ENCODE peak calls at places on chromosome 15, in five cellular contexts. Z, Q, G, X and N are unnamed samples.
A peak's percentile ranks its signal among the peaks of the same experiment; 100 is the strongest.

GRCh38 chr15:78050851-78051250 is 26.7 kb downstream of the TBC1D2B start:
- DNase-seq in Z (no peak), Q (no peak), G (no peak), X (no peak), N (no peak)

GRCh38 chr15:44009056-44009455 is 182.3 kb downstream of the WDR76 start:
- DNase-seq in Z (no peak), Q (peak; percentile 49), G (no peak), X (no peak), N (no peak)

GRCh38 chr15:62665449-62665848 is 377.1 kb upstream of the TPM1 start:
- DNase-seq in Z (no peak), Q (peak; percentile 93), G (no peak), X (no peak), N (no peak)

GRCh38 chr15:71686221-71687050 is 123.9 kb upstream of the NR2E3 start:
- DNase-seq in Z (no peak), Q (no peak), G (no peak), X (no peak), N (no peak)

GRCh38 chr15:88954431-88955277 is 41.5 kb upstream of the MFGE8 start:
- DNase-seq in Z (no peak), Q (peak; percentile 90), G (no peak), X (no peak), N (no peak)

GRCh38 chr15:97902140-97902780 is 58.2 kb upstream of the ARRDC4 start:
- DNase-seq in Z (no peak), Q (peak; percentile 15), G (no peak), X (no peak), N (no peak)

GRCh38 chr15:34101366-34102174 is at the start of the genes EMC7 and PGBD4:
- DNase-seq in Z (peak; percentile 100), Q (peak; percentile 100), G (peak; percentile 99), X (peak; percentile 99), N (peak; percentile 98)

GRCh38 chr15:66723826-66724731 is 22.0 kb downstream of the SMAD6 start:
- DNase-seq in Z (no peak), Q (no peak), G (no peak), X (no peak), N (no peak)

GRCh38 chr15:85543741-85544155 is 163.3 kb downstream of the AKAP13 start:
- DNase-seq in Z (peak; percentile 83), Q (no peak), G (peak; percentile 84), X (peak; percentile 83), N (no peak)

DNA sequence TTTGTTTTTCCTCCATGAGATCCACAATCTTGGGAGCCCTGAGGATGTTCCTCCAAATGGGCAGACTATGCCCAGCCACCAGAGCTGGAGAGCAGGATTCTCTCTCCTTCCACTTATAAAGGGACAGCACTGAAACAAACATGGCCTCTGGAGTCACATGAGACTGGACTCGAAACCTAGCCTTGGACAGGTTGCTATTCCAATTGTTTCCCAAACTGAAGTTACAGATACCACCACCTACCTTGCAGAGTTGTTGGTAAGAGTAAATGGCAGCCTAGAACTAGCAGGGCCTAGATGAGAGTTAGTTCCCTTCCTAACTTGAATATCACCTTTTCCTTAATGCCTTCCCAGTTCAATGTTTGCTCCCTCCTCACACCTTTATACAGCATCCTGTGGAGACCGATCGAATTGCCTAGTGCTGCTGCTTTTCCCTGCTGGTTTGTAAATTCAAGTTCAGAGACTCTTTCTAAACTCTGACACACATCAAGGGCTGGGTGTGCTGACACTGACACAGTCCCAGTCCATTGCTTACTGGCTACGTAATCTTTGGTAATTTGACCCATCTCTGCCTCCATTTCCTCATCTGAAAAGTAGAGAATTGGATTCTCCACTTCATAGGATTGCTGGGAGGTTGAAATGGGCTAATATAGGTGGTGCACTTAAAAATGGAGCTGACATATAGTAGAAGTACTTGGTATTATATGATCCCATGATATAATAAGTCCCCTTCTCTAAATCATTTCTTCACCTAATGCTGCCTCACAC is 2.6 kb downstream of the IMP3 start:
- DNase-seq in Z (no peak), Q (no peak), G (no peak), X (no peak), N (no peak)
- H3K4me3 ChIP-seq in Z (peak overlapping the region; percentile 90), Q (no peak overlapping the region), G (peak overlapping the region; percentile 81), X (no peak overlapping the region), N (no peak overlapping the region)

GRCh38 chr15:65355983-65356353 is 21.8 kb downstream of the IGDCC3 start:
- DNase-seq in Z (no peak), Q (no peak), G (no peak), X (no peak), N (no peak)

GRCh38 chr15:65354835-65355172 is 23.0 kb downstream of the IGDCC3 start:
- DNase-seq in Z (no peak), Q (no peak), G (no peak), X (no peak), N (no peak)

DNA sequence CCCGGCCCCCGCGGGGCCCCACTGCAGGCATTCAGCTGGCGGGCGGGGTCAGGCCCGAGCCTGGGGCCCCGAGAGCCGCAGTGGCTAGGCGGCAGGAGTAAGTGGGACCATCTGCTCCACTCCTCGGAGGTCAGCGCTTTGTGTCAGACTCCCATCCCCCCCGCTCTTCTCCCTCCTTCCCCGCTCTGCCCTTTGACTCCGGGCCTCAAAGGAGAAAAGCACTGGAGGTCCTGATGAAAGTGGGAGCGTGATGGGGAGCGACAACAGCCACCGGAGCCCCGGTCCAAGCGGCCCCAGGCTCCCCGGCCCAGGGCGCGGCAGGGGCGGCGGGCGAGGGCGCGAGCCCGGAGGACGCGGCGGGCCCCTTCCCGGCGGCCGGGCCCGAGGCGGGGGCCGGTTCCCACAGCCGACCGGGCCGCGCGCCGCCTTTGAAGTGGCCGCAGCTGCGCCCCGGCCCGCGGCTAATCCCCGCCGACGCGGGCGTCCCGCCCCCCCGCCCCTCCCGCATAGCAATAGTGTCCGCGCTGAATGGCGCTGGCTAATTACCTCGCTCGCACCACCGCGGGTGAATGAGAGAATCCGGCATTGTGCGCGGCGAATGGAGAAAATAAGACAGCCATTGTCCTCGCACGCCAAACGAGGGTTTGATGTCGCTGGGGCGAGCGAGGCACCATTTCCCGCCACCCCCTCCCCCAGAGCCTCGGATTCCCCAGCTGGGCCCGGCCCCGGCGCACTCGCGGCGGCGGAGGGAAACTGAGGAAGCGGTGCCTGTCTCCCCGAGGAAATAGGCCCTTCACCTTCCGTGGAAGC is 22.4 kb downstream of the IGDCC3 start:
- DNase-seq in Z (no peak), Q (no peak), G (no peak), X (no peak), N (peak; percentile 74)
- H3K36me3 ChIP-seq in Z (no peaks in the 10 kb centered on the region), Q (no peaks in the 10 kb centered on the region), G (no peaks in the 10 kb centered on the region), X (no peaks in the 10 kb centered on the region), N (no peaks in the 10 kb centered on the region)

DNA sequence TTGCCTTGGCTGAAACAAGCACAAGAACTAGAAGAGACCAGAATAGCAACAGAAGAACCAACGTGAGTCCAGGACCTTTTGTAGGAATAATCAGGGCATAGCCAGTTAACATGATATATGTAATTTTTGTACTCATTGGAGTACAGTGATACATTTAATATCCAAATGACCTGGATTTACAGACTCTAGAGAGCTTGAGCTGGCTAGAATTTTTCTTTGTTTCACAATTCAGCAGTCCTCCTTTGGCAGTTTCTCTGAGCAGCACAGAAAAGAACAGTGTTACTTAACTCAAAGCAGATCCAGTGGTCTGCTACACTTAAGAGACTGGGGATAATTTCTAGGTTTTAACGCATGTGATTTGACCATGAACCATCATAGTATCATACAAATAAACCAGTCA is 245.7 kb downstream of the ADAMTSL3 start:
- DNase-seq in Z (no peak), Q (no peak), G (no peak), X (no peak), N (no peak)
- H3K4me3 ChIP-seq in Z (no peak overlapping the region), Q (no peak overlapping the region), G (no peak overlapping the region), X (no peak overlapping the region), N (no peak overlapping the region)

DNA sequence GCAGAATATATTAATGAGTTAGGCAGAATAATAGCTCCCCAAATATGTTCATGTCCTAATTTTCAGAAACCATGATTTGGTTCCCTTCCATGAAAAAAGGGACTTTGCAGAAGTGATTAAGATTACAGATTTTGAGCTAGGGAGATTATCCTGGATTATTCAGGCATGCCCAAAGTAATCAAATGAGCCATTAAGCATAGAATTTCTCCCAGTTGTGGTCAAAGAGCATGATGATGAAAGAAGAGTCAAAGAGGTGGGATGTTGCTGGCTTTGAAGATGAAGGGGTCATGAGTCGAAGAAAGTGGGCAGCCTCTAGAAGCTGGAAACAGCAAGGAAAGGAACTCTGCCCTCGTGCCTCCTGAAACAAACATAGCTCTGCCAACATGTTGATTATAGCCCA is 254.2 kb upstream of the CDIN1 start:
- DNase-seq in Z (no peak), Q (no peak), G (no peak), X (no peak), N (no peak)
- H3K36me3 ChIP-seq in Z (no peaks in the 10 kb centered on the region), Q (no peaks in the 10 kb centered on the region), G (no peaks in the 10 kb centered on the region), X (no peaks in the 10 kb centered on the region), N (no peaks in the 10 kb centered on the region)

GRCh38 chr15:95741830-95742229 is 588.7 kb upstream of the NR2F2 start:
- DNase-seq in Z (no peak), Q (no peak), G (no peak), X (no peak), N (no peak)
- H3K4me3 ChIP-seq in Z (no peak overlapping the region), Q (no peak overlapping the region), G (no peak overlapping the region), X (no peak overlapping the region), N (no peak overlapping the region)

GRCh38 chr15:73156431-73157191 is 104.3 kb downstream of the NEO1 start:
- DNase-seq in Z (no peak), Q (no peak), G (no peak), X (no peak), N (no peak)

GRCh38 chr15:73150831-73151230 is 98.6 kb downstream of the NEO1 start:
- DNase-seq in Z (no peak), Q (no peak), G (no peak), X (no peak), N (no peak)

GRCh38 chr15:73153024-73153423 is 100.8 kb downstream of the NEO1 start:
- DNase-seq in Z (no peak), Q (no peak), G (no peak), X (no peak), N (no peak)

GRCh38 chr15:73153447-73153846 is 101.2 kb downstream of the NEO1 start:
- DNase-seq in Z (no peak), Q (no peak), G (no peak), X (no peak), N (no peak)
- H3K36me3 ChIP-seq in Z (no peaks in the 10 kb centered on the region), Q (no peaks in the 10 kb centered on the region), G (peaks cover 15% of the 10 kb centered on the region), X (no peaks in the 10 kb centered on the region), N (no peaks in the 10 kb centered on the region)

DNA sequence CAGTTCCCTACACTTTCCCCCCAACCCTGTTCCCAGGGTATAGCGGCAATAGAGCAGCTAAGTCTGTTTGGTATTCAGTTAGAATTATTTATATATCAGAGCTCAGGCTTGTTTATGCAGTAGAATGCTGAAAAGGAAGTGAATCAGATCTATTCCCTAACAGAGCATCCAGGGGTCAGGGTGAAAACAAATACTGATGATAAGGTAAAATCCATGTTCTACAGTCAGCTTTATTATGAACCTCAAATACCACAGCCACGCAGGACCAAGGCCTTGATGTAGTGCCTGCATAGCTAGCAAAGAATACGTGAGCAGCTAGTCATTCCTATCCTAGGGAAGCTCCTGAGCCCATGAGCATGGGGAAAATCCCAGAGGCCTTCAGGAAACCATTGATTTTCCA is 229.7 kb upstream of the ICE2 start:
- DNase-seq in Z (no peak), Q (peak; percentile 41), G (no peak), X (no peak), N (no peak)
- H3K4me3 ChIP-seq in Z (no peak overlapping the region), Q (no peak overlapping the region), G (no peak overlapping the region), X (no peak overlapping the region), N (no peak overlapping the region)